ENCODE peak calls at places on chromosomes 3 and 15, in four cellular contexts. One of them, this sample, is unnamed.

GRCh38 chr3:7788881-7789280 is 712.7 kb upstream of the LMCD1 start:
- DNase-seq in KG1: no peak
- DNase-seq in activated CD4-positive, alpha-beta T cell treated with anti-CD3 and anti-CD28 coated beads for 48 hours: no peak
- DNase-seq in iPS-NIHi11: peak
- DNase-seq in this sample: no peak

GRCh38 chr3:23602895-23603443 is 202.8 kb upstream of the UBE2E1 start:
- DNase-seq in KG1: no peak
- DNase-seq in activated CD4-positive, alpha-beta T cell treated with anti-CD3 and anti-CD28 coated beads for 48 hours: no peak
- DNase-seq in iPS-NIHi11: no peak
- DNase-seq in this sample: no peak

GRCh38 chr3:29937185-29937584 is 656.3 kb downstream of the RBMS3 start:
- DNase-seq in KG1: no peak
- DNase-seq in activated CD4-positive, alpha-beta T cell treated with anti-CD3 and anti-CD28 coated beads for 48 hours: no peak
- DNase-seq in iPS-NIHi11: no peak
- DNase-seq in this sample: no peak

GRCh38 chr3:105798381-105798934 is 70.4 kb downstream of the CBLB start:
- DNase-seq in KG1: no peak
- DNase-seq in activated CD4-positive, alpha-beta T cell treated with anti-CD3 and anti-CD28 coated beads for 48 hours: no peak
- DNase-seq in iPS-NIHi11: no peak
- DNase-seq in this sample: no peak

GRCh38 chr3:100068758-100069345 is 45.4 kb downstream of the FILIP1L start:
- DNase-seq in KG1: no peak
- DNase-seq in activated CD4-positive, alpha-beta T cell treated with anti-CD3 and anti-CD28 coated beads for 48 hours: peak
- DNase-seq in iPS-NIHi11: peak
- DNase-seq in this sample: peak

GRCh38 chr3:148816427-148816826 is 11.2 kb upstream of the CPB1 start:
- DNase-seq in KG1: no peak
- DNase-seq in activated CD4-positive, alpha-beta T cell treated with anti-CD3 and anti-CD28 coated beads for 48 hours: no peak
- DNase-seq in iPS-NIHi11: no peak
- DNase-seq in this sample: no peak

GRCh38 chr3:169668957-169669681 is 5.6 kb upstream of the MECOM start:
- DNase-seq in KG1: peak
- DNase-seq in activated CD4-positive, alpha-beta T cell treated with anti-CD3 and anti-CD28 coated beads for 48 hours: peak
- DNase-seq in iPS-NIHi11: peak
- DNase-seq in this sample: peak

GRCh38 chr3:86801921-86802320 is 189.0 kb downstream of the VGLL3 start:
- DNase-seq in KG1: no peak
- DNase-seq in activated CD4-positive, alpha-beta T cell treated with anti-CD3 and anti-CD28 coated beads for 48 hours: no peak
- DNase-seq in iPS-NIHi11: no peak
- DNase-seq in this sample: no peak

GRCh38 chr3:12446298-12446697 is 38.0 kb upstream of the TSEN2 start:
- DNase-seq in KG1: no peak
- DNase-seq in activated CD4-positive, alpha-beta T cell treated with anti-CD3 and anti-CD28 coated beads for 48 hours: no peak
- DNase-seq in iPS-NIHi11: no peak
- DNase-seq in this sample: no peak

GRCh38 chr3:143478124-143478693 is 358.6 kb downstream of the CHST2 start:
- DNase-seq in KG1: no peak
- DNase-seq in activated CD4-positive, alpha-beta T cell treated with anti-CD3 and anti-CD28 coated beads for 48 hours: no peak
- DNase-seq in iPS-NIHi11: no peak
- DNase-seq in this sample: no peak

GRCh38 chr3:13614607-13615006 is 65.7 kb downstream of the FBLN2 start:
- DNase-seq in KG1: no peak
- DNase-seq in activated CD4-positive, alpha-beta T cell treated with anti-CD3 and anti-CD28 coated beads for 48 hours: no peak
- DNase-seq in iPS-NIHi11: no peak
- DNase-seq in this sample: no peak

GRCh38 chr3:184336484-184337230 is 743 bp upstream of the FAM131A start:
- DNase-seq in KG1: no peak
- DNase-seq in activated CD4-positive, alpha-beta T cell treated with anti-CD3 and anti-CD28 coated beads for 48 hours: no peak
- DNase-seq in iPS-NIHi11: no peak
- DNase-seq in this sample: no peak

GRCh38 chr3:27614592-27614991 is 107.5 kb downstream of the EOMES start:
- DNase-seq in KG1: no peak
- DNase-seq in activated CD4-positive, alpha-beta T cell treated with anti-CD3 and anti-CD28 coated beads for 48 hours: no peak
- DNase-seq in iPS-NIHi11: no peak
- DNase-seq in this sample: no peak

GRCh38 chr3:194132465-194133358 is 3.2 kb upstream of the HES1 start:
- DNase-seq in KG1: no peak
- DNase-seq in activated CD4-positive, alpha-beta T cell treated with anti-CD3 and anti-CD28 coated beads for 48 hours: no peak
- DNase-seq in iPS-NIHi11: no peak
- DNase-seq in this sample: no peak

GRCh38 chr15:81312790-81313543 is 11.0 kb downstream of the STARD5 start:
- DNase-seq in KG1: no peak
- DNase-seq in activated CD4-positive, alpha-beta T cell treated with anti-CD3 and anti-CD28 coated beads for 48 hours: no peak
- DNase-seq in iPS-NIHi11: peak
- DNase-seq in this sample: no peak

GRCh38 chr15:39580630-39581500 is at the start of gene THBS1:
- DNase-seq in KG1: no peak
- DNase-seq in activated CD4-positive, alpha-beta T cell treated with anti-CD3 and anti-CD28 coated beads for 48 hours: peak
- DNase-seq in iPS-NIHi11: peak
- DNase-seq in this sample: peak

GRCh38 chr3:120357807-120358206 is 8.7 kb upstream of the LRRC58 start:
- DNase-seq in KG1: no peak
- DNase-seq in activated CD4-positive, alpha-beta T cell treated with anti-CD3 and anti-CD28 coated beads for 48 hours: no peak
- DNase-seq in iPS-NIHi11: no peak
- DNase-seq in this sample: no peak

GRCh38 chr15:48119277-48119676 is 1.5 kb upstream of the SLC24A5 start:
- DNase-seq in KG1: no peak
- DNase-seq in activated CD4-positive, alpha-beta T cell treated with anti-CD3 and anti-CD28 coated beads for 48 hours: no peak
- DNase-seq in iPS-NIHi11: no peak
- DNase-seq in this sample: no peak

GRCh38 chr3:59472541-59472940 is 422.7 kb upstream of the CFAP20DC start:
- DNase-seq in KG1: no peak
- DNase-seq in activated CD4-positive, alpha-beta T cell treated with anti-CD3 and anti-CD28 coated beads for 48 hours: no peak
- DNase-seq in iPS-NIHi11: no peak
- DNase-seq in this sample: no peak

GRCh38 chr15:100810831-100811230 is 68.8 kb upstream of the ALDH1A3 start:
- DNase-seq in KG1: no peak
- DNase-seq in activated CD4-positive, alpha-beta T cell treated with anti-CD3 and anti-CD28 coated beads for 48 hours: no peak
- DNase-seq in iPS-NIHi11: no peak
- DNase-seq in this sample: no peak

GRCh38 chr3:108940166-108940565 is 13.5 kb downstream of the GUCA1C start:
- DNase-seq in KG1: no peak
- DNase-seq in activated CD4-positive, alpha-beta T cell treated with anti-CD3 and anti-CD28 coated beads for 48 hours: no peak
- DNase-seq in iPS-NIHi11: no peak
- DNase-seq in this sample: no peak

GRCh38 chr3:23002846-23003800 is 200.0 kb upstream of the UBE2E2 start:
- DNase-seq in KG1: no peak
- DNase-seq in activated CD4-positive, alpha-beta T cell treated with anti-CD3 and anti-CD28 coated beads for 48 hours: no peak
- DNase-seq in iPS-NIHi11: no peak
- DNase-seq in this sample: no peak

GRCh38 chr3:169812844-169813677 is at the start of the genes LRRC34 and LRRIQ4:
- DNase-seq in KG1: no peak
- DNase-seq in activated CD4-positive, alpha-beta T cell treated with anti-CD3 and anti-CD28 coated beads for 48 hours: peak
- DNase-seq in iPS-NIHi11: peak
- DNase-seq in this sample: peak

GRCh38 chr3:144272715-144273114 is 301.1 kb downstream of the DIPK2A start:
- DNase-seq in KG1: no peak
- DNase-seq in activated CD4-positive, alpha-beta T cell treated with anti-CD3 and anti-CD28 coated beads for 48 hours: no peak
- DNase-seq in iPS-NIHi11: peak
- DNase-seq in this sample: no peak

GRCh38 chr3:78708565-78709073 is 1059.2 kb downstream of the ROBO1 start:
- DNase-seq in KG1: no peak
- DNase-seq in activated CD4-positive, alpha-beta T cell treated with anti-CD3 and anti-CD28 coated beads for 48 hours: no peak
- DNase-seq in iPS-NIHi11: no peak
- DNase-seq in this sample: no peak

GRCh38 chr3:23431759-23432158 is 228.6 kb downstream of the UBE2E2 start:
- DNase-seq in KG1: no peak
- DNase-seq in activated CD4-positive, alpha-beta T cell treated with anti-CD3 and anti-CD28 coated beads for 48 hours: no peak
- DNase-seq in iPS-NIHi11: no peak
- DNase-seq in this sample: no peak

GRCh38 chr15:67691450-67691849 is 133.9 kb upstream of the SKOR1 start:
- DNase-seq in KG1: no peak
- DNase-seq in activated CD4-positive, alpha-beta T cell treated with anti-CD3 and anti-CD28 coated beads for 48 hours: no peak
- DNase-seq in iPS-NIHi11: no peak
- DNase-seq in this sample: no peak

GRCh38 chr3:60746690-60747416 is 504.4 kb downstream of the FHIT start:
- DNase-seq in KG1: no peak
- DNase-seq in activated CD4-positive, alpha-beta T cell treated with anti-CD3 and anti-CD28 coated beads for 48 hours: no peak
- DNase-seq in iPS-NIHi11: no peak
- DNase-seq in this sample: no peak

GRCh38 chr15:41607033-41607432 is 48.0 kb downstream of the TYRO3 start:
- DNase-seq in KG1: no peak
- DNase-seq in activated CD4-positive, alpha-beta T cell treated with anti-CD3 and anti-CD28 coated beads for 48 hours: no peak
- DNase-seq in iPS-NIHi11: no peak
- DNase-seq in this sample: no peak

GRCh38 chr15:63211549-63211948 is 22.1 kb downstream of the RAB8B start:
- DNase-seq in KG1: no peak
- DNase-seq in activated CD4-positive, alpha-beta T cell treated with anti-CD3 and anti-CD28 coated beads for 48 hours: no peak
- DNase-seq in iPS-NIHi11: no peak
- DNase-seq in this sample: no peak